ENCODE peak calls at places on chromosomes 12 and 14, in seven cellular contexts. J is K562; U is spleen; W is osteocyte; R is GM06990; B is epithelial cell of esophagus; N is CD4-positive, alpha-beta T cell. Z is an unnamed sample.

GRCh38 chr14:37403656-37404055 is 191.4 kb downstream of the FOXA1 start:
- DNase-seq in J (no peak), U (no peak), W (no peak), R (no peak), B (no peak), N (no peak), Z (no peak)

GRCh38 chr12:120979862-120980696 is 1.7 kb downstream of the HNF1A start:
- DNase-seq in J (no peak), U (no peak), W (no peak), R (no peak), B (no peak), N (no peak), Z (no peak)

GRCh38 chr12:116650062-116650461 is 87.8 kb downstream of the SPRING1 start:
- DNase-seq in J (no peak), U (no peak), W (no peak), R (no peak), B (no peak), N (no peak), Z (no peak)

GRCh38 chr14:88503754-88504406 is 50.9 kb downstream of the PTPN21 start:
- DNase-seq in J (no peak), U (no peak), W (no peak), R (no peak), B (no peak), N (no peak), Z (no peak)

GRCh38 chr12:6167327-6168280 is 32.6 kb upstream of the CD9 start:
- DNase-seq in J (peak; percentile 87), U (peak; percentile 74), W (no peak), R (peak; percentile 61), B (peak; percentile 93), N (no peak), Z (peak; percentile 85)

GRCh38 chr14:53663709-53664108 is 292.9 kb downstream of the BMP4 start:
- DNase-seq in J (no peak), U (no peak), W (no peak), R (no peak), B (peak; percentile 15), N (no peak), Z (no peak)

GRCh38 chr14:77124345-77125274 is 17.0 kb downstream of the ZDHHC22 start:
- DNase-seq in J (peak; percentile 39), U (peak; percentile 92), W (no peak), R (peak; percentile 74), B (peak; percentile 44), N (peak; percentile 59), Z (peak; percentile 86)

GRCh38 chr12:94941440-94941862 is 62.0 kb downstream of the NDUFA12 start:
- DNase-seq in J (no peak), U (no peak), W (no peak), R (peak; percentile 64), B (peak; percentile 97), N (no peak), Z (no peak)

GRCh38 chr14:103607822-103608221 is 21.2 kb upstream of the KLC1 start:
- DNase-seq in J (no peak), U (no peak), W (no peak), R (no peak), B (no peak), N (no peak), Z (peak; percentile 23)

GRCh38 chr14:93328546-93328945 is 4.3 kb downstream of the BTBD7 start:
- DNase-seq in J (no peak), U (no peak), W (no peak), R (no peak), B (no peak), N (no peak), Z (no peak)

GRCh38 chr14:51472881-51473280 is 178.8 kb upstream of the FRMD6 start:
- DNase-seq in J (no peak), U (no peak), W (no peak), R (no peak), B (peak; percentile 63), N (no peak), Z (no peak)

GRCh38 chr12:121222847-121223246 is 12.9 kb downstream of the P2RX4 start:
- DNase-seq in J (no peak), U (no peak), W (no peak), R (no peak), B (no peak), N (no peak), Z (no peak)

GRCh38 chr14:56297449-56297848 is 179.2 kb downstream of the PELI2 start:
- DNase-seq in J (no peak), U (no peak), W (no peak), R (no peak), B (no peak), N (no peak), Z (no peak)

GRCh38 chr14:69043007-69043444 is 63.9 kb upstream of the ACTN1 start:
- DNase-seq in J (no peak), U (peak; percentile 85), W (no peak), R (no peak), B (no peak), N (no peak), Z (no peak)

GRCh38 chr14:102594514-102595175 is 2.2 kb downstream of the RCOR1 start:
- DNase-seq in J (peak; percentile 84), U (peak; percentile 87), W (no peak), R (peak; percentile 49), B (peak; percentile 82), N (peak; percentile 19), Z (peak; percentile 86)

DNA sequence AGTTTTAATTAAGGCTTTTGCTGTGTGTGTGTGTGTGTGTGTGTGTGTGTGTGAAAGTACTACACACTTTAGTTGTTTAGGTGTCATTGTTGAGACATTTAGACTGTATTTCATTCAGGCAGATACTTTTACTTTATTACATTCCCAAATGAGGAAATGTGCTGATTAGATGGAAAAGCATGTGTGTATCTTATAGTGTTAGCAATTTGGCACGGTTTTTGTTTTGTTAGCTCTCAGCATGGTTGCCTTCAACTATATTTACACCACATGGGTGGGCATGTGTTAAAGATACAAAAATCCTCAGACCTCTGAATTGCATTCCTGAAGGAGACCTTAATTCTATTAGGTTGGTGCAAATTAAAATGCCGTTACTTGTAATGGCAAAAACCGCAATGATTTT is 879.5 kb downstream of the DIO2 start:
- DNase-seq in J (no peak), U (no peak), W (no peak), R (no peak), B (no peak), N (no peak), Z (no peak)
- TF ChIP-seq CTCF in J (no peak), U (no peak), W (no peak), R (no peak), B (no peak), N (no peak), Z (no peak)

GRCh38 chr12:31234955-31235867 is 90.7 kb downstream of the SINHCAF start:
- DNase-seq in J (peak; percentile 25), U (no peak), W (no peak), R (no peak), B (peak; percentile 34), N (no peak), Z (no peak)
- TF ChIP-seq CTCF in J (peak; percentile 61), U (peak; percentile 50), W (peak; percentile 58), R (no peak), B (peak; percentile 50), N (no peak), Z (no peak)

DNA sequence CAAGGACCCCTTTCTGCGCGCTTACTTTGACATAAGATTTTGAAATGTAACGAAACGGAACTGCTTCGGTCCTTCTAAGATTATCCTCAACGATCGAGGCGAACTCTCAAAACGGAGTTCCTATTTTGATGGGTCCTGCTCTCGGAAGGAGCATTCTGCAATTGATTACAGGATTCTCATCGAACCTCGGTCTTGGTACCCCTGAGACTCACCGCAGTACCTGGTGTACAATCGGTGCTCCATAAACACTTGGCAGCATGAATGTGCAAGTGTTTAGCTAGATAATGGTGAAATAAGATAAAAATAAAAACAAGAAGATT is 530 bp upstream of the NEMF start:
- DNase-seq in J (no peak), U (no peak), W (no peak), R (no peak), B (no peak), N (no peak), Z (no peak)
- TF ChIP-seq CTCF in J (no peak), U (no peak), W (peak; percentile 5), R (no peak), B (no peak), N (no peak), Z (no peak)

DNA sequence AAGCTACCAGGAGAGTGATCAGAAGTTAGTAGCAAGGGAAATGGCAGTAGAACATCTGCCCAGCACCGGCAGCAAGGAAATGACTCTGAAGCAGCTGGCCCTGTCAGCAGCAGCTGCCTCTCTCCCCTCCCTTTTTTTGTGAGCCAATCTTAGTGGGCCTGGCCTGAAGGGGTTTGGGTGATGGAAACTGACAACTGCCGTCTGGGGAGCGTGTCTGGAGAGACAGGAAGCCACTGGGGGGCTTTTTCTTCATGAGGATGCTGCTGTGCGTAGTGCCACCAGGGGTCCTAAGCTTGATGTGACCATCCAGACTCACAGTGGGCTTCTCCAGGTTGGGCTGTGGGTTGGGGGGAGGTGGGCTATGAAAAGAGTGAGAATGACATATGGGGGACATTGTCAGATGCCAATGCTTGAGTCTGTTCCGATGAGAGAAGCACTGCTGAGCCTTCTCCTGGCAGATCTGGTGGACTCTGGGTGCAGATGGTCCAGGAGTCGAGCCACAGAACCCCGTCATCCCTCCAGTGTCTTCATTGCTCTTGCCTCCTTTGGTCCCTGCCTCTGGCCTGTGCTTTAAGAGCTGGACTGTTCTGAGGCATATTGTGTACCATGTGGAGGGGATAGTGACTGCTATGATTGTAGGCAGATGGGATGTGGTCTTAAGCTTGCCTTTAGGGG is 87.6 kb upstream of the HIF1A start:
- DNase-seq in J (no peak), U (no peak), W (no peak), R (no peak), B (no peak), N (no peak), Z (no peak)
- TF ChIP-seq CTCF in J (no peak), U (no peak), W (no peak), R (peak; percentile 11), B (no peak), N (no peak), Z (no peak)